ENCODE peak calls at places on chromosomes 6 and 20, in nine cellular contexts. One of them, this sample, is unnamed.

GRCh38 chr20:8853805-8854338 is 215.0 kb upstream of the PLCB4 start:
- DNase-seq in activated naive CD4-positive, alpha-beta T cell: no peak
- DNase-seq in amygdala: no peak
- DNase-seq in ELR: peak; percentile 86
- DNase-seq in activated T-helper 1 cell treated with anti-CD3 and anti-CD28 coated beads, Interleukin-2, amount 50 U/mL, for 16 hours: no peak
- DNase-seq in SW480: peak; percentile 84
- DNase-seq in HTR-8/SVneo: peak; percentile 70
- DNase-seq in T-helper 9 cell: no peak
- DNase-seq in stimulated activated CD8-positive, alpha-beta memory T cell treated with anti-CD3 and anti-CD28 coated beads, Interleukin-15, amount 100 ng/mL, for 24 hours: no peak
- DNase-seq in this sample: no peak

GRCh38 chr6:10595731-10596664 is 74.8 kb downstream of the GCNT2 start:
- DNase-seq in HTR-8/SVneo: no peak
- DNase-seq in stimulated activated CD8-positive, alpha-beta memory T cell treated with anti-CD3 and anti-CD28 coated beads, Interleukin-15, amount 100 ng/mL, for 24 hours: no peak
- DNase-seq in ELR: peak; percentile 78
- DNase-seq in T-helper 9 cell: no peak
- DNase-seq in SW480: no peak
- DNase-seq in activated naive CD4-positive, alpha-beta T cell: no peak
- DNase-seq in activated T-helper 1 cell treated with anti-CD3 and anti-CD28 coated beads, Interleukin-2, amount 50 U/mL, for 16 hours: no peak
- DNase-seq in amygdala: no peak
- DNase-seq in this sample: no peak

GRCh38 chr6:34315780-34316179 is 67.0 kb upstream of the SMIM29 start:
- DNase-seq in SW480: no peak
- DNase-seq in T-helper 9 cell: no peak
- DNase-seq in HTR-8/SVneo: no peak
- DNase-seq in activated T-helper 1 cell treated with anti-CD3 and anti-CD28 coated beads, Interleukin-2, amount 50 U/mL, for 16 hours: no peak
- DNase-seq in amygdala: no peak
- DNase-seq in stimulated activated CD8-positive, alpha-beta memory T cell treated with anti-CD3 and anti-CD28 coated beads, Interleukin-15, amount 100 ng/mL, for 24 hours: no peak
- DNase-seq in activated naive CD4-positive, alpha-beta T cell: no peak
- DNase-seq in ELR: no peak
- DNase-seq in this sample: no peak

GRCh38 chr6:34414999-34415858 is 10.6 kb downstream of the RPS10 start:
- DNase-seq in activated T-helper 1 cell treated with anti-CD3 and anti-CD28 coated beads, Interleukin-2, amount 50 U/mL, for 16 hours: no peak
- DNase-seq in HTR-8/SVneo: peak; percentile 64
- DNase-seq in SW480: peak; percentile 61
- DNase-seq in activated naive CD4-positive, alpha-beta T cell: no peak
- DNase-seq in ELR: peak; percentile 63
- DNase-seq in stimulated activated CD8-positive, alpha-beta memory T cell treated with anti-CD3 and anti-CD28 coated beads, Interleukin-15, amount 100 ng/mL, for 24 hours: no peak
- DNase-seq in T-helper 9 cell: peak; percentile 14
- DNase-seq in amygdala: no peak
- DNase-seq in this sample: no peak

GRCh38 chr6:108689279-108690161 is 128.8 kb downstream of the FOXO3 start:
- DNase-seq in T-helper 9 cell: no peak
- DNase-seq in activated naive CD4-positive, alpha-beta T cell: no peak
- DNase-seq in stimulated activated CD8-positive, alpha-beta memory T cell treated with anti-CD3 and anti-CD28 coated beads, Interleukin-15, amount 100 ng/mL, for 24 hours: no peak
- DNase-seq in amygdala: no peak
- DNase-seq in activated T-helper 1 cell treated with anti-CD3 and anti-CD28 coated beads, Interleukin-2, amount 50 U/mL, for 16 hours: no peak
- DNase-seq in HTR-8/SVneo: peak; percentile 88
- DNase-seq in ELR: peak; percentile 90
- DNase-seq in SW480: no peak
- DNase-seq in this sample: peak; percentile 86

GRCh38 chr20:47727170-47727880 is 58.0 kb downstream of the SULF2 start:
- DNase-seq in HTR-8/SVneo: no peak
- DNase-seq in amygdala: no peak
- DNase-seq in stimulated activated CD8-positive, alpha-beta memory T cell treated with anti-CD3 and anti-CD28 coated beads, Interleukin-15, amount 100 ng/mL, for 24 hours: no peak
- DNase-seq in SW480: no peak
- DNase-seq in activated naive CD4-positive, alpha-beta T cell: peak; percentile 50
- DNase-seq in activated T-helper 1 cell treated with anti-CD3 and anti-CD28 coated beads, Interleukin-2, amount 50 U/mL, for 16 hours: peak; percentile 49
- DNase-seq in ELR: no peak
- DNase-seq in T-helper 9 cell: peak; percentile 49
- DNase-seq in this sample: no peak

GRCh38 chr6:113622254-113622653 is 234.9 kb upstream of the MARCKS start:
- DNase-seq in activated naive CD4-positive, alpha-beta T cell: no peak
- DNase-seq in T-helper 9 cell: no peak
- DNase-seq in amygdala: no peak
- DNase-seq in ELR: no peak
- DNase-seq in HTR-8/SVneo: no peak
- DNase-seq in SW480: no peak
- DNase-seq in activated T-helper 1 cell treated with anti-CD3 and anti-CD28 coated beads, Interleukin-2, amount 50 U/mL, for 16 hours: no peak
- DNase-seq in stimulated activated CD8-positive, alpha-beta memory T cell treated with anti-CD3 and anti-CD28 coated beads, Interleukin-15, amount 100 ng/mL, for 24 hours: no peak
- DNase-seq in this sample: no peak

GRCh38 chr6:3229566-3230274 is 2.3 kb upstream of the TUBB2B start:
- DNase-seq in SW480: no peak
- DNase-seq in stimulated activated CD8-positive, alpha-beta memory T cell treated with anti-CD3 and anti-CD28 coated beads, Interleukin-15, amount 100 ng/mL, for 24 hours: no peak
- DNase-seq in HTR-8/SVneo: no peak
- DNase-seq in activated T-helper 1 cell treated with anti-CD3 and anti-CD28 coated beads, Interleukin-2, amount 50 U/mL, for 16 hours: no peak
- DNase-seq in ELR: no peak
- DNase-seq in activated naive CD4-positive, alpha-beta T cell: no peak
- DNase-seq in T-helper 9 cell: peak; percentile 14
- DNase-seq in amygdala: no peak
- DNase-seq in this sample: no peak

GRCh38 chr6:20978176-20978614 is 443.9 kb downstream of the CDKAL1 start:
- DNase-seq in SW480: no peak
- DNase-seq in ELR: peak; percentile 76
- DNase-seq in T-helper 9 cell: no peak
- DNase-seq in activated T-helper 1 cell treated with anti-CD3 and anti-CD28 coated beads, Interleukin-2, amount 50 U/mL, for 16 hours: no peak
- DNase-seq in activated naive CD4-positive, alpha-beta T cell: no peak
- DNase-seq in HTR-8/SVneo: no peak
- DNase-seq in amygdala: no peak
- DNase-seq in stimulated activated CD8-positive, alpha-beta memory T cell treated with anti-CD3 and anti-CD28 coated beads, Interleukin-15, amount 100 ng/mL, for 24 hours: no peak
- DNase-seq in this sample: no peak

GRCh38 chr6:146635174-146635573 is 36.4 kb downstream of the ADGB start:
- DNase-seq in amygdala: no peak
- DNase-seq in T-helper 9 cell: no peak
- DNase-seq in activated T-helper 1 cell treated with anti-CD3 and anti-CD28 coated beads, Interleukin-2, amount 50 U/mL, for 16 hours: no peak
- DNase-seq in SW480: no peak
- DNase-seq in HTR-8/SVneo: no peak
- DNase-seq in stimulated activated CD8-positive, alpha-beta memory T cell treated with anti-CD3 and anti-CD28 coated beads, Interleukin-15, amount 100 ng/mL, for 24 hours: no peak
- DNase-seq in activated naive CD4-positive, alpha-beta T cell: no peak
- DNase-seq in ELR: no peak
- DNase-seq in this sample: no peak

GRCh38 chr20:61575151-61575937 is 323.3 kb downstream of the CDH4 start:
- DNase-seq in stimulated activated CD8-positive, alpha-beta memory T cell treated with anti-CD3 and anti-CD28 coated beads, Interleukin-15, amount 100 ng/mL, for 24 hours: no peak
- DNase-seq in HTR-8/SVneo: peak; percentile 48
- DNase-seq in ELR: peak; percentile 36
- DNase-seq in activated naive CD4-positive, alpha-beta T cell: no peak
- DNase-seq in amygdala: no peak
- DNase-seq in activated T-helper 1 cell treated with anti-CD3 and anti-CD28 coated beads, Interleukin-2, amount 50 U/mL, for 16 hours: no peak
- DNase-seq in SW480: peak; percentile 39
- DNase-seq in T-helper 9 cell: no peak
- DNase-seq in this sample: no peak

GRCh38 chr6:118580585-118581419 is 32.7 kb downstream of the PLN start:
- DNase-seq in activated T-helper 1 cell treated with anti-CD3 and anti-CD28 coated beads, Interleukin-2, amount 50 U/mL, for 16 hours: no peak
- DNase-seq in HTR-8/SVneo: peak; percentile 33
- DNase-seq in SW480: peak; percentile 51
- DNase-seq in ELR: peak; percentile 82
- DNase-seq in T-helper 9 cell: no peak
- DNase-seq in activated naive CD4-positive, alpha-beta T cell: no peak
- DNase-seq in stimulated activated CD8-positive, alpha-beta memory T cell treated with anti-CD3 and anti-CD28 coated beads, Interleukin-15, amount 100 ng/mL, for 24 hours: no peak
- DNase-seq in amygdala: no peak
- DNase-seq in this sample: no peak

GRCh38 chr20:46414608-46415007 is 8.2 kb upstream of the ELMO2 start:
- DNase-seq in activated T-helper 1 cell treated with anti-CD3 and anti-CD28 coated beads, Interleukin-2, amount 50 U/mL, for 16 hours: no peak
- DNase-seq in ELR: no peak
- DNase-seq in SW480: no peak
- DNase-seq in amygdala: no peak
- DNase-seq in stimulated activated CD8-positive, alpha-beta memory T cell treated with anti-CD3 and anti-CD28 coated beads, Interleukin-15, amount 100 ng/mL, for 24 hours: no peak
- DNase-seq in T-helper 9 cell: no peak
- DNase-seq in HTR-8/SVneo: no peak
- DNase-seq in activated naive CD4-positive, alpha-beta T cell: no peak
- DNase-seq in this sample: no peak

GRCh38 chr6:150334790-150335783 is 33.7 kb upstream of the IYD start:
- DNase-seq in amygdala: no peak
- DNase-seq in activated naive CD4-positive, alpha-beta T cell: no peak
- DNase-seq in ELR: peak; percentile 69
- DNase-seq in SW480: peak; percentile 48
- DNase-seq in HTR-8/SVneo: peak; percentile 43
- DNase-seq in stimulated activated CD8-positive, alpha-beta memory T cell treated with anti-CD3 and anti-CD28 coated beads, Interleukin-15, amount 100 ng/mL, for 24 hours: no peak
- DNase-seq in activated T-helper 1 cell treated with anti-CD3 and anti-CD28 coated beads, Interleukin-2, amount 50 U/mL, for 16 hours: no peak
- DNase-seq in T-helper 9 cell: no peak
- DNase-seq in this sample: no peak

GRCh38 chr6:20680697-20681165 is 146.5 kb downstream of the CDKAL1 start:
- DNase-seq in T-helper 9 cell: no peak
- DNase-seq in amygdala: no peak
- DNase-seq in activated naive CD4-positive, alpha-beta T cell: no peak
- DNase-seq in activated T-helper 1 cell treated with anti-CD3 and anti-CD28 coated beads, Interleukin-2, amount 50 U/mL, for 16 hours: no peak
- DNase-seq in HTR-8/SVneo: no peak
- DNase-seq in SW480: no peak
- DNase-seq in ELR: no peak
- DNase-seq in stimulated activated CD8-positive, alpha-beta memory T cell treated with anti-CD3 and anti-CD28 coated beads, Interleukin-15, amount 100 ng/mL, for 24 hours: no peak
- DNase-seq in this sample: no peak

GRCh38 chr6:159778131-159778530 is 11.3 kb downstream of the TCP1 start:
- DNase-seq in activated naive CD4-positive, alpha-beta T cell: no peak
- DNase-seq in amygdala: no peak
- DNase-seq in HTR-8/SVneo: no peak
- DNase-seq in SW480: no peak
- DNase-seq in stimulated activated CD8-positive, alpha-beta memory T cell treated with anti-CD3 and anti-CD28 coated beads, Interleukin-15, amount 100 ng/mL, for 24 hours: no peak
- DNase-seq in ELR: no peak
- DNase-seq in activated T-helper 1 cell treated with anti-CD3 and anti-CD28 coated beads, Interleukin-2, amount 50 U/mL, for 16 hours: no peak
- DNase-seq in T-helper 9 cell: no peak
- DNase-seq in this sample: no peak

GRCh38 chr6:3315841-3316240 is 57.1 kb downstream of the PSMG4 start:
- DNase-seq in ELR: no peak
- DNase-seq in amygdala: no peak
- DNase-seq in HTR-8/SVneo: no peak
- DNase-seq in activated naive CD4-positive, alpha-beta T cell: no peak
- DNase-seq in stimulated activated CD8-positive, alpha-beta memory T cell treated with anti-CD3 and anti-CD28 coated beads, Interleukin-15, amount 100 ng/mL, for 24 hours: no peak
- DNase-seq in SW480: no peak
- DNase-seq in T-helper 9 cell: no peak
- DNase-seq in activated T-helper 1 cell treated with anti-CD3 and anti-CD28 coated beads, Interleukin-2, amount 50 U/mL, for 16 hours: no peak
- DNase-seq in this sample: no peak